ENCODE peak calls at places on chromosomes 12 and 14, in six cellular contexts. N is IMR-90, X is GM12878, B is A549, W is K562, A is HepG2. Y is an unnamed sample.

GRCh38 chr14:104438166-104438887 is 141.2 kb upstream of the C14orf180 start:
- DNase-seq in B (no peak), X (no peak), A (no peak), N (no peak), W (no peak), Y (no peak)

GRCh38 chr12:63325757-63326156 is 174.8 kb upstream of the AVPR1A start:
- DNase-seq in B (no peak), X (no peak), N (no peak), W (no peak), A (no peak), Y (no peak)

GRCh38 chr14:24037658-24038037 is 14.2 kb upstream of the CARMIL3 start:
- DNase-seq in N (no peak), X (no peak), B (no peak), A (no peak), W (no peak), Y (no peak)

GRCh38 chr12:55092579-55092978 is 33.6 kb upstream of the OR9K2 start:
- DNase-seq in N (no peak), A (no peak), X (no peak), B (no peak), W (no peak), Y (no peak)

GRCh38 chr14:84937044-84937443 is 592.9 kb upstream of the FLRT2 start:
- DNase-seq in X (no peak), A (no peak), B (no peak), N (no peak), W (no peak), Y (no peak)

GRCh38 chr12:129304532-129304931 is 451.3 kb downstream of the GLT1D1 start:
- DNase-seq in A (no peak), N (no peak), X (no peak), B (no peak), W (no peak), Y (no peak)

GRCh38 chr14:30064454-30064853 is 136.8 kb upstream of the PRKD1 start:
- DNase-seq in N (peak; percentile 6), A (no peak), W (no peak), B (no peak), X (no peak), Y (no peak)

GRCh38 chr12:99087278-99087677 is 442.2 kb downstream of the APAF1 start:
- DNase-seq in W (no peak), B (no peak), A (no peak), X (no peak), N (no peak), Y (no peak)

GRCh38 chr12:42326466-42327226 is 679 bp downstream of the PPHLN1 start:
- DNase-seq in N (peak; percentile 27), W (peak; percentile 19), B (peak; percentile 14), A (peak; percentile 8), X (no peak), Y (peak; percentile 20)

GRCh38 chr12:27383429-27384260 is 51.0 kb downstream of the BMAL2 start:
- DNase-seq in W (peak; percentile 70), A (peak; percentile 60), N (peak; percentile 89), B (peak; percentile 89), X (peak; percentile 43), Y (peak; percentile 83)

GRCh38 chr12:80513211-80513610 is 69.2 kb downstream of the PTPRQ start:
- DNase-seq in N (no peak), A (no peak), W (no peak), B (no peak), X (no peak), Y (no peak)

GRCh38 chr12:53695148-53696138 is 19.6 kb upstream of the ATP5MC2 start:
- DNase-seq in A (no peak), X (no peak), B (peak; percentile 29), N (peak; percentile 55), W (peak; percentile 63), Y (peak; percentile 70)

GRCh38 chr14:99323603-99324185 is 51.7 kb upstream of the BCL11B start:
- DNase-seq in A (no peak), B (no peak), N (no peak), W (no peak), X (no peak), Y (no peak)

GRCh38 chr14:66238969-66239368 is 247.2 kb upstream of the CCDC196 start:
- DNase-seq in A (no peak), W (no peak), B (no peak), N (no peak), X (no peak), Y (no peak)

GRCh38 chr14:66244834-66245233 is 241.3 kb upstream of the CCDC196 start:
- DNase-seq in B (no peak), N (no peak), A (no peak), X (no peak), W (no peak), Y (no peak)

GRCh38 chr14:66237701-66238100 is 248.5 kb upstream of the CCDC196 start:
- DNase-seq in N (no peak), X (no peak), W (no peak), A (no peak), B (no peak), Y (no peak)

GRCh38 chr14:66234411-66234810 is 251.8 kb upstream of the CCDC196 start:
- DNase-seq in X (no peak), W (no peak), N (no peak), B (no peak), A (no peak), Y (no peak)

DNA sequence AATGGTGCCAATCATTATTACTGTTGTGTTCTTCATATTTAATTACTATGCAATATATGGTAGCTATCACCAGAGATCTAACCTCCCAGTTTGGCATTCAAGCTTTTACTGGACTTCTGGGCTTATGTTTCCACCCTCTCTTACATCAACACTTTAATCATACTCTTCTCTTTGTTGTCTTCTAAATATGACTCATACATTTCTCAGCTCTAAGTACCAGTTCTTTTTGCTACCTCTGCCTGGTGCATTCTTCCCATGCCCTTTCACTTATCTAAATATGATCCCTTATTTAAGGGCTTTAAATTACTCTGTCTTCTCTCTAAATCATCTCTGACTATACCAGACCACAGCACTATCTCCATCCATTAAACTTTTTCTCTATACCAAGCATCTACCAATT is 246.1 kb upstream of the CCDC196 start:
- DNase-seq in W (no peak), B (no peak), X (no peak), A (no peak), N (no peak), Y (no peak)
- TF ChIP-seq BHLHE40 in W (no peak), B (no peak), X (no peak), A (no peak), N (no peak), Y (no peak)

DNA sequence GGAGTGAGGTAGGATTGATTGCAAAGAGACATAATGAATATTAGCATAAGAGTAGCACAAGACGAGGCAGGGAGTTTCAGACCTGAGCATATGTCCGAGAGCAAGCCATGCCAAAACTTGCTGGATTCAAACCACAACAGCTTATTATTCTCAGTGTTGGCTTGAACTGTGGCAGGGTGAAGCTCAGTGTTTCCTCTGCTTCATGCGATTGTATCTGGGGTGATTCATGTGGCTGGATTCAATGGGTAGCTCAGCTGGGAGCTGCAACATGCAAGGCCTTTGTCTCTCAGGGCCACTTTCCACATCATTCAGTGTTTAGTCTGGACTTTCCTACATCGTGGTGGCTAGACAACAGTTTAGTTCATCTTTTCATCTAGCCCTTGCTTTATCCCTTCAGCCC is 22.1 kb upstream of the E2F7 start:
- DNase-seq in B (no peak), W (no peak), A (no peak), X (no peak), N (peak; percentile 95), Y (no peak)
- TF ChIP-seq BHLHE40 in B (no peak), W (no peak), A (no peak), X (no peak), N (no peak), Y (no peak)

GRCh38 chr12:3315201-3315661 is 175.8 kb upstream of the PRMT8 start:
- DNase-seq in B (no peak), A (no peak), N (peak; percentile 81), X (no peak), W (no peak), Y (no peak)
- TF ChIP-seq BHLHE40 in B (no peak), A (no peak), N (no peak), X (no peak), W (no peak), Y (no peak)

GRCh38 chr12:117090816-117091711 is 8.2 kb downstream of the TESC start:
- DNase-seq in A (peak; percentile 94), W (no peak), N (no peak), X (no peak), B (no peak), Y (no peak)
- TF ChIP-seq BHLHE40 in A (no peak), W (no peak), N (no peak), X (no peak), B (no peak), Y (no peak)

DNA sequence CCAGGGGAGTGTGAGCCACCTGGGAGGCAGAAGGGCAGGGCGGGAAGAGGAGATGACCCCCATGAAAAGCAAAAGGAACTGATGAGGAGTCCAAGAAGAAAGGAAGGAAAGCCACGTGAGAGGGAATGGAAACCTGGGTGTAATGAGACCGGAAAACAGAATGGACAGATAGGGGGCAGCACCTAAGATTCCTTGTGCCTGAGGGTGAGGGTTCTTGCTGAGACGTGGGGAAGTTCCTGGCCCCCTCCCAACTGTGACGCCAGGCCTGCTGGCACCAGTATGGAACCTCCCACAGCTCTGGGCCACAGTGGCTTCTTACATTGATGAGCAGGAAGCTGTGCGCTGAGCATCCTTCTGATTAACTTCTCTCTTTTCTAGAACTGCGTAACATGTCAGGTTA is 30.8 kb downstream of the TTC7B start:
- DNase-seq in B (peak; percentile 49), A (no peak), N (no peak), W (no peak), X (no peak), Y (peak; percentile 28)
- TF ChIP-seq BHLHE40 in B (no peak), A (no peak), N (no peak), W (no peak), X (no peak), Y (no peak)

GRCh38 chr14:96134508-96134907 is 70.1 kb upstream of the BDKRB2 start:
- DNase-seq in X (no peak), W (no peak), A (no peak), B (no peak), N (no peak), Y (no peak)

GRCh38 chr14:96139169-96139568 is 65.5 kb upstream of the BDKRB2 start:
- DNase-seq in N (no peak), A (no peak), X (no peak), W (no peak), B (no peak), Y (no peak)

GRCh38 chr14:96138241-96138640 is 66.4 kb upstream of the BDKRB2 start:
- DNase-seq in B (no peak), X (no peak), N (peak; percentile 29), W (no peak), A (no peak), Y (no peak)

GRCh38 chr14:96135285-96135684 is 69.4 kb upstream of the BDKRB2 start:
- DNase-seq in W (no peak), B (no peak), A (no peak), X (no peak), N (no peak), Y (no peak)

GRCh38 chr14:96136361-96136760 is 68.3 kb upstream of the BDKRB2 start:
- DNase-seq in X (no peak), W (no peak), A (no peak), B (peak; percentile 66), N (peak; percentile 88), Y (no peak)
- TF ChIP-seq BHLHE40 in X (no peak), W (no peak), A (no peak), B (no peak), N (no peak), Y (no peak)

GRCh38 chr14:31297701-31298344 is 90.2 kb upstream of the HECTD1 start:
- DNase-seq in A (no peak), N (peak; percentile 52), B (no peak), X (no peak), W (no peak), Y (no peak)
- TF ChIP-seq BHLHE40 in A (no peak), N (no peak), B (no peak), X (no peak), W (no peak), Y (no peak)

GRCh38 chr12:68675098-68675842 is 11.5 kb upstream of the NUP107 start:
- DNase-seq in B (no peak), W (peak; percentile 17), N (no peak), A (no peak), X (no peak), Y (no peak)
- TF ChIP-seq BHLHE40 in B (no peak), W (no peak), N (no peak), A (no peak), X (no peak), Y (no peak)

Y was measured in HEK293T.